ENCODE peak calls at places on chromosomes 11 and 22, in four cellular contexts. One of them, this sample, is unnamed.

GRCh38 chr22:24178502-24179440 is 2.5 kb upstream of the SUSD2 start:
- DNase-seq in stimulated activated CD4-positive, alpha-beta T cell treated with anti-CD3 and anti-CD28 coated beads, Interleukin-1b, Interleukin-23, amount 100 ng/mL, for 1 hour: no peak
- DNase-seq in upper lobe of left lung: no peak
- DNase-seq in GOT3: no peak
- DNase-seq in this sample: peak; percentile 80

GRCh38 chr11:79086056-79086455 is 354.8 kb downstream of the TENM4 start:
- DNase-seq in stimulated activated CD4-positive, alpha-beta T cell treated with anti-CD3 and anti-CD28 coated beads, Interleukin-1b, Interleukin-23, amount 100 ng/mL, for 1 hour: no peak
- DNase-seq in upper lobe of left lung: no peak
- DNase-seq in GOT3: no peak
- DNase-seq in this sample: no peak

GRCh38 chr11:100632970-100633452 is 54.1 kb upstream of the ARHGAP42 start:
- DNase-seq in stimulated activated CD4-positive, alpha-beta T cell treated with anti-CD3 and anti-CD28 coated beads, Interleukin-1b, Interleukin-23, amount 100 ng/mL, for 1 hour: no peak
- DNase-seq in upper lobe of left lung: peak; percentile 61
- DNase-seq in GOT3: no peak
- DNase-seq in this sample: no peak

GRCh38 chr22:22469527-22469926 is 39.0 kb downstream of the ZNF280B start:
- DNase-seq in stimulated activated CD4-positive, alpha-beta T cell treated with anti-CD3 and anti-CD28 coated beads, Interleukin-1b, Interleukin-23, amount 100 ng/mL, for 1 hour: no peak
- DNase-seq in upper lobe of left lung: no peak
- DNase-seq in GOT3: no peak
- DNase-seq in this sample: no peak

GRCh38 chr22:19115628-19116027 is 6.6 kb downstream of the DGCR2 start:
- DNase-seq in stimulated activated CD4-positive, alpha-beta T cell treated with anti-CD3 and anti-CD28 coated beads, Interleukin-1b, Interleukin-23, amount 100 ng/mL, for 1 hour: no peak
- DNase-seq in upper lobe of left lung: no peak
- DNase-seq in GOT3: no peak
- DNase-seq in this sample: peak; percentile 77

GRCh38 chr11:110087820-110088534 is 5.2 kb upstream of the ZC3H12C start:
- DNase-seq in stimulated activated CD4-positive, alpha-beta T cell treated with anti-CD3 and anti-CD28 coated beads, Interleukin-1b, Interleukin-23, amount 100 ng/mL, for 1 hour: no peak
- DNase-seq in upper lobe of left lung: peak; percentile 54
- DNase-seq in GOT3: no peak
- DNase-seq in this sample: no peak

GRCh38 chr22:43862074-43862881 is at the start of gene SULT4A1:
- DNase-seq in stimulated activated CD4-positive, alpha-beta T cell treated with anti-CD3 and anti-CD28 coated beads, Interleukin-1b, Interleukin-23, amount 100 ng/mL, for 1 hour: no peak
- DNase-seq in upper lobe of left lung: no peak
- DNase-seq in GOT3: no peak
- DNase-seq in this sample: no peak

GRCh38 chr11:66420671-66421476 is at the start of gene NPAS4:
- DNase-seq in stimulated activated CD4-positive, alpha-beta T cell treated with anti-CD3 and anti-CD28 coated beads, Interleukin-1b, Interleukin-23, amount 100 ng/mL, for 1 hour: no peak
- DNase-seq in upper lobe of left lung: no peak
- DNase-seq in GOT3: no peak
- DNase-seq in this sample: no peak

GRCh38 chr11:64084962-64085710 is 49.4 kb downstream of the FLRT1 start:
- DNase-seq in stimulated activated CD4-positive, alpha-beta T cell treated with anti-CD3 and anti-CD28 coated beads, Interleukin-1b, Interleukin-23, amount 100 ng/mL, for 1 hour: no peak
- DNase-seq in upper lobe of left lung: no peak
- DNase-seq in GOT3: no peak
- DNase-seq in this sample: no peak

GRCh38 chr11:12499071-12499470 is 121.7 kb downstream of the PARVA start:
- DNase-seq in stimulated activated CD4-positive, alpha-beta T cell treated with anti-CD3 and anti-CD28 coated beads, Interleukin-1b, Interleukin-23, amount 100 ng/mL, for 1 hour: no peak
- DNase-seq in upper lobe of left lung: no peak
- DNase-seq in GOT3: no peak
- DNase-seq in this sample: no peak

GRCh38 chr11:29318134-29318845 is 698.5 kb downstream of the KCNA4 start:
- DNase-seq in stimulated activated CD4-positive, alpha-beta T cell treated with anti-CD3 and anti-CD28 coated beads, Interleukin-1b, Interleukin-23, amount 100 ng/mL, for 1 hour: no peak
- DNase-seq in upper lobe of left lung: no peak
- DNase-seq in GOT3: no peak
- DNase-seq in this sample: no peak

GRCh38 chr11:65574147-65574962 is 1.5 kb upstream of the EHBP1L1 start:
- DNase-seq in stimulated activated CD4-positive, alpha-beta T cell treated with anti-CD3 and anti-CD28 coated beads, Interleukin-1b, Interleukin-23, amount 100 ng/mL, for 1 hour: peak; percentile 75
- DNase-seq in upper lobe of left lung: peak; percentile 95
- DNase-seq in GOT3: peak; percentile 75
- DNase-seq in this sample: peak; percentile 93

GRCh38 chr22:43993072-43993760 is 30.9 kb upstream of the PARVB start:
- DNase-seq in stimulated activated CD4-positive, alpha-beta T cell treated with anti-CD3 and anti-CD28 coated beads, Interleukin-1b, Interleukin-23, amount 100 ng/mL, for 1 hour: no peak
- DNase-seq in upper lobe of left lung: peak; percentile 47
- DNase-seq in GOT3: no peak
- DNase-seq in this sample: peak; percentile 87

GRCh38 chr11:118304227-118304808 is at the start of gene CD3E:
- DNase-seq in stimulated activated CD4-positive, alpha-beta T cell treated with anti-CD3 and anti-CD28 coated beads, Interleukin-1b, Interleukin-23, amount 100 ng/mL, for 1 hour: peak; percentile 41
- DNase-seq in upper lobe of left lung: no peak
- DNase-seq in GOT3: no peak
- DNase-seq in this sample: no peak

GRCh38 chr11:95363710-95364109 is 132.7 kb upstream of the SESN3 start:
- DNase-seq in stimulated activated CD4-positive, alpha-beta T cell treated with anti-CD3 and anti-CD28 coated beads, Interleukin-1b, Interleukin-23, amount 100 ng/mL, for 1 hour: no peak
- DNase-seq in upper lobe of left lung: no peak
- DNase-seq in GOT3: no peak
- DNase-seq in this sample: no peak

GRCh38 chr22:40325315-40325714 is 21.0 kb upstream of the ADSL start:
- DNase-seq in stimulated activated CD4-positive, alpha-beta T cell treated with anti-CD3 and anti-CD28 coated beads, Interleukin-1b, Interleukin-23, amount 100 ng/mL, for 1 hour: no peak
- DNase-seq in upper lobe of left lung: peak; percentile 26
- DNase-seq in GOT3: no peak
- DNase-seq in this sample: no peak

GRCh38 chr11:115501504-115501894 is 2.7 kb downstream of the CADM1 start:
- DNase-seq in stimulated activated CD4-positive, alpha-beta T cell treated with anti-CD3 and anti-CD28 coated beads, Interleukin-1b, Interleukin-23, amount 100 ng/mL, for 1 hour: no peak
- DNase-seq in upper lobe of left lung: no peak
- DNase-seq in GOT3: no peak
- DNase-seq in this sample: no peak

GRCh38 chr11:2698386-2699184 is 1.2 kb downstream of the KCNQ1OT1 start:
- DNase-seq in stimulated activated CD4-positive, alpha-beta T cell treated with anti-CD3 and anti-CD28 coated beads, Interleukin-1b, Interleukin-23, amount 100 ng/mL, for 1 hour: no peak
- DNase-seq in upper lobe of left lung: no peak
- DNase-seq in GOT3: no peak
- DNase-seq in this sample: no peak

GRCh38 chr22:49931863-49932262 is 13.4 kb downstream of the CRELD2 start:
- DNase-seq in stimulated activated CD4-positive, alpha-beta T cell treated with anti-CD3 and anti-CD28 coated beads, Interleukin-1b, Interleukin-23, amount 100 ng/mL, for 1 hour: no peak
- DNase-seq in upper lobe of left lung: no peak
- DNase-seq in GOT3: no peak
- DNase-seq in this sample: no peak

GRCh38 chr22:27748355-27749168 is 53.0 kb downstream of the MN1 start:
- DNase-seq in stimulated activated CD4-positive, alpha-beta T cell treated with anti-CD3 and anti-CD28 coated beads, Interleukin-1b, Interleukin-23, amount 100 ng/mL, for 1 hour: no peak
- DNase-seq in upper lobe of left lung: no peak
- DNase-seq in GOT3: no peak
- DNase-seq in this sample: no peak

GRCh38 chr11:69915501-69916250 is 96.5 kb upstream of the FGF3 start:
- DNase-seq in stimulated activated CD4-positive, alpha-beta T cell treated with anti-CD3 and anti-CD28 coated beads, Interleukin-1b, Interleukin-23, amount 100 ng/mL, for 1 hour: no peak
- DNase-seq in upper lobe of left lung: peak; percentile 53
- DNase-seq in GOT3: peak; percentile 40
- DNase-seq in this sample: peak; percentile 87

GRCh38 chr11:33197915-33198727 is 36.8 kb upstream of the CSTF3 start:
- DNase-seq in stimulated activated CD4-positive, alpha-beta T cell treated with anti-CD3 and anti-CD28 coated beads, Interleukin-1b, Interleukin-23, amount 100 ng/mL, for 1 hour: no peak
- DNase-seq in upper lobe of left lung: peak; percentile 33
- DNase-seq in GOT3: no peak
- DNase-seq in this sample: no peak

GRCh38 chr22:31575190-31575589 is 78.9 kb downstream of the SFI1 start:
- DNase-seq in stimulated activated CD4-positive, alpha-beta T cell treated with anti-CD3 and anti-CD28 coated beads, Interleukin-1b, Interleukin-23, amount 100 ng/mL, for 1 hour: no peak
- DNase-seq in upper lobe of left lung: no peak
- DNase-seq in GOT3: no peak
- DNase-seq in this sample: no peak

GRCh38 chr22:49365910-49366309 is 461.8 kb downstream of the BRD1 start:
- DNase-seq in stimulated activated CD4-positive, alpha-beta T cell treated with anti-CD3 and anti-CD28 coated beads, Interleukin-1b, Interleukin-23, amount 100 ng/mL, for 1 hour: no peak
- DNase-seq in upper lobe of left lung: no peak
- DNase-seq in GOT3: no peak
- DNase-seq in this sample: no peak

GRCh38 chr11:48064306-48064705 is 83.9 kb downstream of the PTPRJ start:
- DNase-seq in stimulated activated CD4-positive, alpha-beta T cell treated with anti-CD3 and anti-CD28 coated beads, Interleukin-1b, Interleukin-23, amount 100 ng/mL, for 1 hour: no peak
- DNase-seq in upper lobe of left lung: no peak
- DNase-seq in GOT3: no peak
- DNase-seq in this sample: no peak

GRCh38 chr11:66080055-66080817 is 10.2 kb downstream of the PACS1 start:
- DNase-seq in stimulated activated CD4-positive, alpha-beta T cell treated with anti-CD3 and anti-CD28 coated beads, Interleukin-1b, Interleukin-23, amount 100 ng/mL, for 1 hour: peak; percentile 56
- DNase-seq in upper lobe of left lung: peak; percentile 62
- DNase-seq in GOT3: no peak
- DNase-seq in this sample: peak; percentile 62

GRCh38 chr11:105298174-105298573 is 158.6 kb upstream of the CARD18 start:
- DNase-seq in stimulated activated CD4-positive, alpha-beta T cell treated with anti-CD3 and anti-CD28 coated beads, Interleukin-1b, Interleukin-23, amount 100 ng/mL, for 1 hour: no peak
- DNase-seq in upper lobe of left lung: no peak
- DNase-seq in GOT3: no peak
- DNase-seq in this sample: no peak

GRCh38 chr11:68542617-68543016 is 82.1 kb downstream of the PPP6R3 start:
- DNase-seq in stimulated activated CD4-positive, alpha-beta T cell treated with anti-CD3 and anti-CD28 coated beads, Interleukin-1b, Interleukin-23, amount 100 ng/mL, for 1 hour: no peak
- DNase-seq in upper lobe of left lung: no peak
- DNase-seq in GOT3: no peak
- DNase-seq in this sample: no peak

GRCh38 chr22:36415415-36416168 is 27.8 kb upstream of the MYH9 start:
- DNase-seq in stimulated activated CD4-positive, alpha-beta T cell treated with anti-CD3 and anti-CD28 coated beads, Interleukin-1b, Interleukin-23, amount 100 ng/mL, for 1 hour: no peak
- DNase-seq in upper lobe of left lung: no peak
- DNase-seq in GOT3: no peak
- DNase-seq in this sample: no peak

This sample was measured in Karpas-422.